ENCODE peak calls at places on chromosomes 11 and 22, in ten cellular contexts. J is left kidney; N is activated CD8-positive, alpha-beta memory T cell treated with anti-CD3 and anti-CD28 coated beads, Interleukin-2, amount 10 ng/mL, durations not matched to agents 7 days and 5 days; H is Kasumi-1; V is mesendoderm; M is RWPE1; L is Panc1; Y is left lung; P is IMR-90; Z is activated CD4-positive, alpha-beta T cell treated with anti-CD3 and anti-CD28 coated beads for 1 hour. F is an unnamed sample.

GRCh38 chr11:41201156-41201555 is 258.3 kb downstream of the LRRC4C start:
- DNase-seq in J (peak; percentile 76), N (no peak), H (peak; percentile 66), V (peak; percentile 74), M (peak; percentile 29), L (peak; percentile 12), Y (no peak), P (peak; percentile 0), Z (no peak), F (peak; percentile 77)

GRCh38 chr22:43424865-43425630 is 13.2 kb downstream of the MPPED1 start:
- DNase-seq in J (no peak), N (no peak), H (no peak), V (no peak), M (no peak), L (no peak), Y (no peak), P (no peak), Z (no peak), F (no peak)

GRCh38 chr11:20337526-20338154 is 25.9 kb upstream of the HTATIP2 start:
- DNase-seq in J (peak; percentile 78), N (no peak), H (peak; percentile 24), V (peak; percentile 59), M (peak; percentile 22), L (no peak), Y (no peak), P (peak; percentile 11), Z (no peak), F (peak; percentile 81)

GRCh38 chr22:21042978-21043855 is 2.5 kb upstream of the LRRC74B start:
- DNase-seq in J (no peak), N (no peak), H (no peak), V (no peak), M (no peak), L (no peak), Y (no peak), P (no peak), Z (no peak), F (no peak)

GRCh38 chr11:3169235-3169951 is 4.3 kb upstream of the OSBPL5 start:
- DNase-seq in J (peak; percentile 58), N (no peak), H (peak; percentile 65), V (peak; percentile 66), M (peak; percentile 31), L (no peak), Y (peak; percentile 59), P (peak; percentile 73), Z (no peak), F (peak; percentile 52)

GRCh38 chr11:2745511-2745910 is 45.7 kb upstream of the KCNQ1OT1 start:
- DNase-seq in J (no peak), N (no peak), H (no peak), V (no peak), M (no peak), L (no peak), Y (no peak), P (no peak), Z (no peak), F (no peak)

GRCh38 chr11:67351275-67352005 is 1.9 kb downstream of the POLD4 start:
- DNase-seq in J (peak; percentile 87), N (peak; percentile 65), H (peak; percentile 68), V (peak; percentile 87), M (peak; percentile 84), L (no peak), Y (peak; percentile 68), P (peak; percentile 80), Z (peak; percentile 53), F (peak; percentile 79)

GRCh38 chr11:9385288-9385902 is 943 bp downstream of the IPO7 start:
- DNase-seq in J (no peak), N (no peak), H (peak; percentile 59), V (peak; percentile 84), M (peak; percentile 42), L (peak; percentile 51), Y (peak; percentile 70), P (no peak), Z (no peak), F (no peak)

GRCh38 chr11:34219862-34220490 is 114.5 kb downstream of the NAT10 start:
- DNase-seq in J (no peak), N (no peak), H (no peak), V (no peak), M (no peak), L (no peak), Y (no peak), P (no peak), Z (no peak), F (no peak)

GRCh38 chr11:30522825-30523224 is 63.3 kb downstream of the MPPED2 start:
- DNase-seq in J (peak; percentile 28), N (no peak), H (no peak), V (no peak), M (no peak), L (no peak), Y (no peak), P (no peak), Z (no peak), F (no peak)

GRCh38 chr11:128660957-128661356 is 32.9 kb upstream of the FLI1 start:
- DNase-seq in J (no peak), N (no peak), H (peak; percentile 69), V (no peak), M (no peak), L (no peak), Y (no peak), P (no peak), Z (no peak), F (no peak)

GRCh38 chr22:50081426-50082196 is 3.6 kb downstream of the MLC1 start:
- DNase-seq in J (no peak), N (no peak), H (no peak), V (no peak), M (no peak), L (no peak), Y (no peak), P (no peak), Z (no peak), F (no peak)

GRCh38 chr11:13776134-13776815 is 107.8 kb downstream of the FAR1 start:
- DNase-seq in J (peak; percentile 43), N (peak; percentile 51), H (no peak), V (peak; percentile 84), M (no peak), L (no peak), Y (no peak), P (no peak), Z (peak; percentile 38), F (peak; percentile 40)

GRCh38 chr11:2577071-2578005 is 122.5 kb downstream of the KCNQ1OT1 start:
- DNase-seq in J (no peak), N (no peak), H (no peak), V (no peak), M (no peak), L (no peak), Y (peak; percentile 29), P (no peak), Z (no peak), F (no peak)

GRCh38 chr11:8905528-8906165 is 5.3 kb upstream of the AKIP1 start:
- DNase-seq in J (no peak), N (no peak), H (no peak), V (no peak), M (peak; percentile 60), L (no peak), Y (no peak), P (peak; percentile 83), Z (no peak), F (no peak)

GRCh38 chr11:99934008-99934407 is 753.1 kb upstream of the ARHGAP42 start:
- DNase-seq in J (no peak), N (no peak), H (no peak), V (no peak), M (no peak), L (no peak), Y (no peak), P (no peak), Z (no peak), F (no peak)

GRCh38 chr11:124900464-124900863 is 2.8 kb upstream of the ROBO4 start:
- DNase-seq in J (no peak), N (no peak), H (no peak), V (peak; percentile 76), M (peak; percentile 89), L (no peak), Y (no peak), P (peak; percentile 93), Z (no peak), F (no peak)

GRCh38 chr22:24685804-24686203 is 82.8 kb downstream of the GGT1 start:
- DNase-seq in J (peak; percentile 66), N (no peak), H (no peak), V (no peak), M (no peak), L (no peak), Y (no peak), P (no peak), Z (no peak), F (peak; percentile 45)

GRCh38 chr22:30324008-30324730 is 2.6 kb downstream of the TBC1D10A start:
- DNase-seq in J (no peak), N (peak; percentile 87), H (no peak), V (no peak), M (no peak), L (no peak), Y (no peak), P (peak; percentile 47), Z (no peak), F (no peak)

GRCh38 chr11:119519796-119520195 is 96.8 kb upstream of the THY1 start:
- DNase-seq in J (no peak), N (no peak), H (no peak), V (no peak), M (no peak), L (no peak), Y (no peak), P (no peak), Z (no peak), F (no peak)

GRCh38 chr11:76172583-76172982 is 33.7 kb downstream of the WNT11 start:
- DNase-seq in J (peak; percentile 90), N (no peak), H (no peak), V (no peak), M (no peak), L (no peak), Y (no peak), P (no peak), Z (no peak), F (no peak)